ENCODE peak calls at places on chromosomes 11 and 22, in six cellular contexts. M, A, Y, H, B and E are unnamed samples.

GRCh38 chr22:20523118-20523983 is 15.9 kb downstream of the MED15 start:
- DNase-seq in H (no peak), Y (no peak), B (peak; percentile 58), A (no peak), M (no peak), E (no peak)

GRCh38 chr11:72226701-72227100 is 2.1 kb downstream of the INPPL1 start:
- DNase-seq in B (no peak), H (no peak), M (no peak), Y (no peak), A (no peak), E (no peak)

GRCh38 chr11:85627998-85628770 is at the start of gene TMEM126B:
- DNase-seq in Y (peak; percentile 98), B (peak; percentile 99), H (peak; percentile 99), A (peak; percentile 98), M (peak; percentile 89), E (peak; percentile 90)

GRCh38 chr22:40203568-40203967 is 25.8 kb downstream of the TNRC6B start:
- DNase-seq in B (peak; percentile 13), H (no peak), Y (no peak), A (no peak), M (no peak), E (no peak)

GRCh38 chr11:94120946-94121345 is 7.7 kb upstream of the PANX1 start:
- DNase-seq in Y (no peak), B (no peak), A (no peak), M (no peak), H (no peak), E (no peak)

GRCh38 chr11:75078233-75078632 is 18.4 kb downstream of the OR2AT4 start:
- DNase-seq in B (no peak), A (no peak), M (no peak), H (no peak), Y (no peak), E (no peak)

GRCh38 chr11:67576742-67577475 is 6.7 kb upstream of the GSTP1 start:
- DNase-seq in A (no peak), Y (no peak), H (no peak), B (no peak), M (no peak), E (no peak)

GRCh38 chr11:67057410-67057757 is 737 bp downstream of the RHOD start:
- DNase-seq in A (no peak), M (no peak), Y (no peak), B (peak; percentile 12), H (no peak), E (no peak)

GRCh38 chr11:69700278-69701140 is 3.3 kb downstream of the FGF19 start:
- DNase-seq in B (peak; percentile 63), M (no peak), Y (no peak), H (no peak), A (peak; percentile 82), E (no peak)

GRCh38 chr11:34318111-34319037 is 39.4 kb downstream of the ABTB2 start:
- DNase-seq in Y (no peak), A (no peak), H (no peak), B (peak; percentile 42), M (no peak), E (no peak)

GRCh38 chr11:66936326-66936725 is 21.9 kb downstream of the PC start:
- DNase-seq in H (no peak), Y (no peak), M (no peak), A (no peak), B (peak; percentile 97), E (no peak)

GRCh38 chr11:64916040-64916847 is 765 bp downstream of the ATG2A start:
- DNase-seq in A (no peak), Y (peak; percentile 79), M (peak; percentile 28), B (peak; percentile 47), H (no peak), E (no peak)

GRCh38 chr11:70207531-70208131 is 4.5 kb downstream of the FADD start:
- DNase-seq in M (no peak), B (no peak), A (no peak), H (no peak), Y (no peak), E (no peak)

GRCh38 chr11:27496461-27496860 is 10.1 kb downstream of the LIN7C start:
- DNase-seq in M (no peak), Y (no peak), H (no peak), A (no peak), B (peak; percentile 34), E (no peak)

GRCh38 chr11:83564845-83565244 is 278.7 kb upstream of the CCDC90B start:
- DNase-seq in M (no peak), B (no peak), Y (no peak), A (no peak), H (no peak), E (no peak)

GRCh38 chr22:38107692-38108515 is 2.6 kb downstream of the BAIAP2L2 start:
- DNase-seq in H (no peak), B (peak; percentile 3), Y (peak; percentile 67), A (peak; percentile 86), M (no peak), E (no peak)

GRCh38 chr11:2216400-2217064 is 44.9 kb upstream of the TH start:
- DNase-seq in B (no peak), M (no peak), A (no peak), Y (no peak), H (peak; percentile 77), E (no peak)

GRCh38 chr11:112745958-112746357 is 215.3 kb upstream of the NCAM1 start:
- DNase-seq in Y (no peak), H (no peak), M (no peak), B (no peak), A (no peak), E (no peak)

GRCh38 chr11:108853864-108854263 is 189.0 kb downstream of the DDX10 start:
- DNase-seq in H (no peak), B (peak; percentile 23), Y (no peak), M (no peak), A (no peak), E (no peak)

GRCh38 chr22:20974336-20974955 is 7.4 kb downstream of the AIFM3 start:
- DNase-seq in A (no peak), B (no peak), M (no peak), Y (peak; percentile 74), H (no peak), E (no peak)

GRCh38 chr11:78560066-78560597 is 14.5 kb downstream of the NARS2 start:
- DNase-seq in H (no peak), A (no peak), B (no peak), M (no peak), Y (no peak), E (no peak)

GRCh38 chr22:24510694-24511625 is 15.8 kb downstream of the UPB1 start:
- DNase-seq in Y (no peak), B (peak; percentile 73), A (no peak), M (no peak), H (no peak), E (no peak)
- H3K9me3 ChIP-seq in Y (no peaks in the 10 kb centered on the region), B (no peaks in the 10 kb centered on the region), A (no peaks in the 10 kb centered on the region), M (no peaks in the 10 kb centered on the region), H (no peaks in the 10 kb centered on the region), E (no peaks in the 10 kb centered on the region)

GRCh38 chr11:1090600-1091331 is 16.1 kb downstream of the MUC2 start:
- DNase-seq in B (no peak), A (peak; percentile 54), H (no peak), M (no peak), Y (peak; percentile 47), E (no peak)

GRCh38 chr11:1087961-1088926 is 13.6 kb downstream of the MUC2 start:
- DNase-seq in H (no peak), A (peak; percentile 77), Y (no peak), B (no peak), M (no peak), E (peak; percentile 5)

GRCh38 chr11:1087279-1087960 is 12.7 kb downstream of the MUC2 start:
- DNase-seq in B (no peak), M (no peak), A (no peak), H (no peak), Y (peak; percentile 45), E (peak; percentile 6)

GRCh38 chr11:1089738-1090599 is 15.3 kb downstream of the MUC2 start:
- DNase-seq in M (no peak), A (peak; percentile 50), Y (peak; percentile 75), H (no peak), B (no peak), E (no peak)

DNA sequence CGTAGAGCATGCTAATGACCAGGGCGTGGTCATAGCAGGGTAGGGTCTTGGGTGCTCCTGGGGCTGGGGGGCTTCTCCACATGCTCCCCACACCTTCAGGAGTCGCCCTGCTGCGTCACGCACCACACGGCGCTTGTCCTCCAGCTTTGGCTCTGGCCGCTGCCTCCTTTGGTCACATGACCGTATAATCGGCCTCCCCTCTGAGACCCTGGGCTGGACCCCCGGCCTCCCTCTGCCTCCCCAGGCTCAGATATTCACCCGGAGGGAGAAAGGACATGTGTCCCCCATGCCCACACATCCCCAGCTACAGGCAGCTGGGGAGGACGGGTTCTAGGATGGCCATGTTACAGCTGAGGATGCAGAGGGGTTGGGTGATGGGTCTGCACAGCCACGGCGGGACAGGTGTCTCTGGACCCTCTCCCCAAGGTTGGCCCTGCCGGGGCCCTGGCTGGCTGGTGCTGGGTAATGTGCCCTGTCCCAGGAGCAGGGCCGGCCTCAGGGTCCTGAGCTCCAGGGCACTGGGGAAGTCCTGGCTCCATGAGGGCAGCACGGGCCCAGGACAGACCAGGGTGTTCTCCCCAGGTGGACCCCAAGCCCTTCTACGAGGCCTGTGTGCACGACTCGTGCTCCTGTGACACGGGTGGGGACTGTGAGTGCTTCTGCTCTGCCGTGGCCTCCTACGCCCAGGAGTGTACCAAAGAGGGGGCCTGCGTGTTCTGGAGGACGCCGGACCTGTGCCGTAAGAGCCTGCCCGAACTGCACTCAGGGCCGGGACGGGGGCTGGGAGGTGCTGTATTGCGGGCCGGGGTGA is 14.5 kb downstream of the MUC2 start:
- DNase-seq in Y (peak; percentile 65), A (peak; percentile 48), B (no peak), M (no peak), H (no peak), E (peak; percentile 3)
- H3K9me3 ChIP-seq in Y (no peaks in the 10 kb centered on the region), A (no peaks in the 10 kb centered on the region), B (no peaks in the 10 kb centered on the region), M (no peaks in the 10 kb centered on the region), H (no peaks in the 10 kb centered on the region), E (no peaks in the 10 kb centered on the region)

GRCh38 chr22:47570300-47570685 is 807.8 kb downstream of the TBC1D22A start:
- DNase-seq in A (no peak), H (no peak), Y (no peak), B (no peak), M (no peak), E (no peak)

GRCh38 chr22:47574551-47574950 is 812.1 kb downstream of the TBC1D22A start:
- DNase-seq in A (no peak), Y (no peak), B (no peak), H (no peak), M (no peak), E (no peak)

GRCh38 chr22:47570851-47571250 is 808.4 kb downstream of the TBC1D22A start:
- DNase-seq in B (no peak), Y (no peak), A (no peak), M (no peak), H (no peak), E (no peak)

GRCh38 chr22:47571616-47572015 is 809.2 kb downstream of the TBC1D22A start:
- DNase-seq in B (no peak), A (peak; percentile 24), H (no peak), M (no peak), Y (no peak), E (no peak)

DNA sequence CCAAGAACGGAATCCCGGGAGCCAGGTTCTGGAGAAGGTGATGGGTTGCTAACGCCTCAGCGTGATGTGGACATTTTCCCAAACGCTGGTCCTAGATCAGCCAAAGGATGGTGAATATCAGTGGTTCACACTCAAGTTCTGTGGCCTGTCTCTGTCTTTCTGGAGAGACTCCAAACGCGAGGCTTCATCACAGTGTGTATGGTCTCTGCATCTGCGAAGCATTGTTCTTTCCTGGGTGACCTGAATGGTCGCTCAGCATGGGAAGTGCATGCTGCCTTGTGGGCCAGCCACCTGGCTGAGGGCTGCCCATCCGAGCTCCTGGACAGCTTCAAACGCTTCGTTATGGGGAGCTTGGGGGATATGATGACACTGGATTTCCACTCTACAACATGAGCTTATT is 810.0 kb downstream of the TBC1D22A start:
- DNase-seq in A (no peak), B (no peak), M (no peak), Y (no peak), H (no peak), E (no peak)
- H3K9me3 ChIP-seq in A (no peaks in the 10 kb centered on the region), B (no peaks in the 10 kb centered on the region), M (no peaks in the 10 kb centered on the region), Y (no peaks in the 10 kb centered on the region), H (no peaks in the 10 kb centered on the region), E (no peaks in the 10 kb centered on the region)

GRCh38 chr11:114610984-114611944 is 15.7 kb upstream of the NXPE4 start:
- DNase-seq in A (no peak), Y (no peak), B (peak; percentile 39), M (no peak), H (peak; percentile 39), E (no peak)
- H3K9me3 ChIP-seq in A (peaks cover 3% of the 10 kb centered on the region), Y (peaks cover 57% of the 10 kb centered on the region), B (no peaks in the 10 kb centered on the region), M (no peaks in the 10 kb centered on the region), H (no peaks in the 10 kb centered on the region), E (peaks cover 3% of the 10 kb centered on the region)